ENCODE peak calls at places on chromosomes 12 and 14, in ten cellular contexts. One of them, this sample, is unnamed. For H3K4me1, the result is how much of the 10 kb centered on the place peaks cover.

GRCh38 chr12:105539735-105540134 is 209.2 kb downstream of the C12orf75 start:
- DNase-seq in IMR-90: no peak
- DNase-seq in lower lobe of right lung: no peak
- DNase-seq in GM12878: no peak
- DNase-seq in CD8-positive, alpha-beta memory T cell: no peak
- DNase-seq in fibroblast of lung: peak
- DNase-seq in mesenchymal stem cell: no peak
- DNase-seq in GM23248: no peak
- DNase-seq in upper lobe of right lung: no peak
- DNase-seq in GM23338: no peak
- DNase-seq in this sample: no peak

GRCh38 chr12:46507766-46508165 is 135.2 kb upstream of the SLC38A2 start:
- DNase-seq in IMR-90: no peak
- DNase-seq in lower lobe of right lung: no peak
- DNase-seq in GM12878: no peak
- DNase-seq in CD8-positive, alpha-beta memory T cell: no peak
- DNase-seq in fibroblast of lung: no peak
- DNase-seq in mesenchymal stem cell: no peak
- DNase-seq in GM23248: peak
- DNase-seq in upper lobe of right lung: no peak
- DNase-seq in GM23338: no peak
- DNase-seq in this sample: no peak

GRCh38 chr12:112971248-112971647 is 7.1 kb upstream of the OAS2 start:
- DNase-seq in IMR-90: peak
- DNase-seq in lower lobe of right lung: no peak
- DNase-seq in GM12878: no peak
- DNase-seq in CD8-positive, alpha-beta memory T cell: no peak
- DNase-seq in fibroblast of lung: peak
- DNase-seq in mesenchymal stem cell: no peak
- DNase-seq in GM23248: no peak
- DNase-seq in upper lobe of right lung: no peak
- DNase-seq in GM23338: no peak
- DNase-seq in this sample: no peak

GRCh38 chr12:90020436-90020835 is 311.8 kb upstream of the ATP2B1 start:
- DNase-seq in IMR-90: no peak
- DNase-seq in lower lobe of right lung: no peak
- DNase-seq in GM12878: no peak
- DNase-seq in CD8-positive, alpha-beta memory T cell: no peak
- DNase-seq in fibroblast of lung: no peak
- DNase-seq in mesenchymal stem cell: no peak
- DNase-seq in GM23248: no peak
- DNase-seq in upper lobe of right lung: no peak
- DNase-seq in GM23338: no peak
- DNase-seq in this sample: no peak

GRCh38 chr12:113888435-113888834 is 77.7 kb downstream of the RBM19 start:
- DNase-seq in IMR-90: no peak
- DNase-seq in lower lobe of right lung: no peak
- DNase-seq in GM12878: no peak
- DNase-seq in CD8-positive, alpha-beta memory T cell: no peak
- DNase-seq in fibroblast of lung: no peak
- DNase-seq in mesenchymal stem cell: no peak
- DNase-seq in GM23248: no peak
- DNase-seq in upper lobe of right lung: no peak
- DNase-seq in GM23338: no peak
- DNase-seq in this sample: no peak

GRCh38 chr14:51883232-51883631 is 22.8 kb downstream of the GNG2 start:
- DNase-seq in IMR-90: no peak
- DNase-seq in lower lobe of right lung: no peak
- DNase-seq in GM12878: no peak
- DNase-seq in CD8-positive, alpha-beta memory T cell: no peak
- DNase-seq in fibroblast of lung: no peak
- DNase-seq in mesenchymal stem cell: no peak
- DNase-seq in GM23248: no peak
- DNase-seq in upper lobe of right lung: no peak
- DNase-seq in GM23338: no peak
- DNase-seq in this sample: no peak

GRCh38 chr14:50222061-50222613 is 9.2 kb downstream of the SOS2 start:
- DNase-seq in IMR-90: peak
- DNase-seq in lower lobe of right lung: no peak
- DNase-seq in GM12878: no peak
- DNase-seq in CD8-positive, alpha-beta memory T cell: no peak
- DNase-seq in fibroblast of lung: peak
- DNase-seq in mesenchymal stem cell: no peak
- DNase-seq in GM23248: peak
- DNase-seq in upper lobe of right lung: no peak
- DNase-seq in GM23338: no peak
- DNase-seq in this sample: no peak

GRCh38 chr12:84814664-84815245 is 97.8 kb downstream of the SLC6A15 start:
- DNase-seq in IMR-90: peak
- DNase-seq in lower lobe of right lung: no peak
- DNase-seq in GM12878: no peak
- DNase-seq in CD8-positive, alpha-beta memory T cell: no peak
- DNase-seq in fibroblast of lung: peak
- DNase-seq in mesenchymal stem cell: no peak
- DNase-seq in GM23248: peak
- DNase-seq in upper lobe of right lung: no peak
- DNase-seq in GM23338: no peak
- DNase-seq in this sample: no peak

GRCh38 chr12:13390381-13390856 is 193.9 kb downstream of the EMP1 start:
- DNase-seq in IMR-90: peak
- DNase-seq in lower lobe of right lung: peak
- DNase-seq in GM12878: no peak
- DNase-seq in CD8-positive, alpha-beta memory T cell: no peak
- DNase-seq in fibroblast of lung: peak
- DNase-seq in mesenchymal stem cell: no peak
- DNase-seq in GM23248: peak
- DNase-seq in upper lobe of right lung: peak
- DNase-seq in GM23338: no peak
- DNase-seq in this sample: no peak

GRCh38 chr12:89306827-89307498 is 45.3 kb downstream of the DUSP6 start:
- DNase-seq in IMR-90: no peak
- DNase-seq in lower lobe of right lung: no peak
- DNase-seq in GM12878: no peak
- DNase-seq in CD8-positive, alpha-beta memory T cell: no peak
- DNase-seq in fibroblast of lung: no peak
- DNase-seq in mesenchymal stem cell: no peak
- DNase-seq in GM23248: no peak
- DNase-seq in upper lobe of right lung: no peak
- DNase-seq in GM23338: no peak
- DNase-seq in this sample: no peak

GRCh38 chr12:57935839-57936512 is 5.4 kb upstream of the ATP23 start:
- DNase-seq in IMR-90: peak
- DNase-seq in lower lobe of right lung: peak
- DNase-seq in GM12878: peak
- DNase-seq in CD8-positive, alpha-beta memory T cell: peak
- DNase-seq in fibroblast of lung: peak
- DNase-seq in mesenchymal stem cell: peak
- DNase-seq in GM23248: peak
- DNase-seq in upper lobe of right lung: peak
- DNase-seq in GM23338: peak
- DNase-seq in this sample: peak

GRCh38 chr12:86712425-86712843 is 456.2 kb upstream of the MGAT4C start:
- DNase-seq in IMR-90: peak
- DNase-seq in lower lobe of right lung: no peak
- DNase-seq in GM12878: no peak
- DNase-seq in CD8-positive, alpha-beta memory T cell: no peak
- DNase-seq in fibroblast of lung: peak
- DNase-seq in mesenchymal stem cell: peak
- DNase-seq in GM23248: peak
- DNase-seq in upper lobe of right lung: no peak
- DNase-seq in GM23338: no peak
- DNase-seq in this sample: no peak

GRCh38 chr14:61337893-61338292 is 16.5 kb downstream of the PRKCH start:
- DNase-seq in IMR-90: no peak
- DNase-seq in lower lobe of right lung: no peak
- DNase-seq in GM12878: no peak
- DNase-seq in CD8-positive, alpha-beta memory T cell: peak
- DNase-seq in fibroblast of lung: no peak
- DNase-seq in mesenchymal stem cell: no peak
- DNase-seq in GM23248: no peak
- DNase-seq in upper lobe of right lung: no peak
- DNase-seq in GM23338: no peak
- DNase-seq in this sample: peak

GRCh38 chr14:54691525-54692260 is 124.8 kb downstream of the SAMD4A start:
- DNase-seq in IMR-90: peak
- DNase-seq in lower lobe of right lung: peak
- DNase-seq in GM12878: no peak
- DNase-seq in CD8-positive, alpha-beta memory T cell: peak
- DNase-seq in fibroblast of lung: peak
- DNase-seq in mesenchymal stem cell: peak
- DNase-seq in GM23248: peak
- DNase-seq in upper lobe of right lung: peak
- DNase-seq in GM23338: peak
- DNase-seq in this sample: peak

GRCh38 chr14:20799955-20800544 is 2.6 kb downstream of the RNASE1 start:
- DNase-seq in IMR-90: no peak
- DNase-seq in lower lobe of right lung: peak
- DNase-seq in GM12878: no peak
- DNase-seq in CD8-positive, alpha-beta memory T cell: no peak
- DNase-seq in fibroblast of lung: no peak
- DNase-seq in mesenchymal stem cell: no peak
- DNase-seq in GM23248: no peak
- DNase-seq in upper lobe of right lung: peak
- DNase-seq in GM23338: peak
- DNase-seq in this sample: no peak

GRCh38 chr12:50625029-50625875 is 120.5 kb downstream of the DIP2B start:
- DNase-seq in IMR-90: no peak
- DNase-seq in lower lobe of right lung: no peak
- DNase-seq in GM12878: no peak
- DNase-seq in CD8-positive, alpha-beta memory T cell: no peak
- DNase-seq in fibroblast of lung: peak
- DNase-seq in mesenchymal stem cell: no peak
- DNase-seq in GM23248: no peak
- DNase-seq in upper lobe of right lung: no peak
- DNase-seq in GM23338: peak
- DNase-seq in this sample: peak
- H3K4me1 ChIP-seq in IMR-90: under half
- H3K4me1 ChIP-seq in lower lobe of right lung: under half
- H3K4me1 ChIP-seq in GM12878: under half
- H3K4me1 ChIP-seq in CD8-positive, alpha-beta memory T cell: under half
- H3K4me1 ChIP-seq in fibroblast of lung: under half
- H3K4me1 ChIP-seq in mesenchymal stem cell: under half
- H3K4me1 ChIP-seq in GM23248: under half
- H3K4me1 ChIP-seq in upper lobe of right lung: under half
- H3K4me1 ChIP-seq in GM23338: under half
- H3K4me1 ChIP-seq in this sample: under half

GRCh38 chr12:108802666-108803036 is 54.7 kb downstream of the SSH1 start:
- DNase-seq in IMR-90: peak
- DNase-seq in lower lobe of right lung: no peak
- DNase-seq in GM12878: no peak
- DNase-seq in CD8-positive, alpha-beta memory T cell: no peak
- DNase-seq in fibroblast of lung: no peak
- DNase-seq in mesenchymal stem cell: peak
- DNase-seq in GM23248: peak
- DNase-seq in upper lobe of right lung: no peak
- DNase-seq in GM23338: no peak
- DNase-seq in this sample: no peak

GRCh38 chr12:108798551-108799221 is 58.7 kb downstream of the SSH1 start:
- DNase-seq in IMR-90: peak
- DNase-seq in lower lobe of right lung: no peak
- DNase-seq in GM12878: no peak
- DNase-seq in CD8-positive, alpha-beta memory T cell: no peak
- DNase-seq in fibroblast of lung: peak
- DNase-seq in mesenchymal stem cell: peak
- DNase-seq in GM23248: peak
- DNase-seq in upper lobe of right lung: no peak
- DNase-seq in GM23338: no peak
- DNase-seq in this sample: no peak

GRCh38 chr12:108801736-108802665 is 55.4 kb downstream of the SSH1 start:
- DNase-seq in IMR-90: peak
- DNase-seq in lower lobe of right lung: no peak
- DNase-seq in GM12878: no peak
- DNase-seq in CD8-positive, alpha-beta memory T cell: no peak
- DNase-seq in fibroblast of lung: peak
- DNase-seq in mesenchymal stem cell: peak
- DNase-seq in GM23248: peak
- DNase-seq in upper lobe of right lung: no peak
- DNase-seq in GM23338: peak
- DNase-seq in this sample: no peak

GRCh38 chr12:108799528-108800243 is 57.7 kb downstream of the SSH1 start:
- DNase-seq in IMR-90: no peak
- DNase-seq in lower lobe of right lung: no peak
- DNase-seq in GM12878: no peak
- DNase-seq in CD8-positive, alpha-beta memory T cell: no peak
- DNase-seq in fibroblast of lung: no peak
- DNase-seq in mesenchymal stem cell: no peak
- DNase-seq in GM23248: peak
- DNase-seq in upper lobe of right lung: no peak
- DNase-seq in GM23338: no peak
- DNase-seq in this sample: no peak

DNA sequence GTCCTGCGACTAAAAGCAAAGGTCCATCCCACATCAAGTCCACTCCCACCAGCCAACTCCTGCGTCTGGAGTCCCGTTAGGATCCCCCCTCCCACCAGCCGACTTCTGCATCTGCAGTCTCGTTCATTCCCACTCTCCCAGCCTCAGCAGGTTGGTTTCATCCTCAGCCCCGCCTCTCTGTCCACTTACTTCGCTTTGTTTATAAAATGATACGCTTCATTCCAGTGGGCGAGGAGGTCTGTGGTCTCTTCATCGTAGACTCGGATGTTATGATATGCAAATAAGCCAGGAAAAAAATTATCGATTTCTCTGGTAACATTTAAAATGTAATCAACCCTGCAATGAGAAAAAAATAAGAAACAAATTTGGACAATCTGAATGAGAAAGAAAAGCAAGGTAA is 56.8 kb downstream of the SSH1 start:
- DNase-seq in IMR-90: peak
- DNase-seq in lower lobe of right lung: no peak
- DNase-seq in GM12878: no peak
- DNase-seq in CD8-positive, alpha-beta memory T cell: no peak
- DNase-seq in fibroblast of lung: peak
- DNase-seq in mesenchymal stem cell: peak
- DNase-seq in GM23248: peak
- DNase-seq in upper lobe of right lung: no peak
- DNase-seq in GM23338: no peak
- DNase-seq in this sample: no peak
- H3K4me3 ChIP-seq in IMR-90: no peak
- H3K4me3 ChIP-seq in lower lobe of right lung: no peak
- H3K4me3 ChIP-seq in GM12878: no peak
- H3K4me3 ChIP-seq in CD8-positive, alpha-beta memory T cell: no peak
- H3K4me3 ChIP-seq in fibroblast of lung: no peak
- H3K4me3 ChIP-seq in mesenchymal stem cell: no peak
- H3K4me3 ChIP-seq in GM23248: no peak
- H3K4me3 ChIP-seq in upper lobe of right lung: no peak
- H3K4me3 ChIP-seq in GM23338: no peak
- H3K4me3 ChIP-seq in this sample: no peak

GRCh38 chr12:6200266-6201198 is at the start of gene CD9:
- DNase-seq in IMR-90: no peak
- DNase-seq in lower lobe of right lung: peak
- DNase-seq in GM12878: no peak
- DNase-seq in CD8-positive, alpha-beta memory T cell: no peak
- DNase-seq in fibroblast of lung: no peak
- DNase-seq in mesenchymal stem cell: peak
- DNase-seq in GM23248: peak
- DNase-seq in upper lobe of right lung: peak
- DNase-seq in GM23338: peak
- DNase-seq in this sample: peak
- H3K4me1 ChIP-seq in IMR-90: under half
- H3K4me1 ChIP-seq in lower lobe of right lung: half or more
- H3K4me1 ChIP-seq in GM12878: under half
- H3K4me1 ChIP-seq in CD8-positive, alpha-beta memory T cell: under half
- H3K4me1 ChIP-seq in fibroblast of lung: under half
- H3K4me1 ChIP-seq in mesenchymal stem cell: under half
- H3K4me1 ChIP-seq in GM23248: under half
- H3K4me1 ChIP-seq in upper lobe of right lung: half or more
- H3K4me1 ChIP-seq in GM23338: half or more
- H3K4me1 ChIP-seq in this sample: under half

GRCh38 chr12:51814311-51815088 is 34.0 kb downstream of the FIGNL2 start:
- DNase-seq in IMR-90: peak
- DNase-seq in lower lobe of right lung: peak
- DNase-seq in GM12878: no peak
- DNase-seq in CD8-positive, alpha-beta memory T cell: peak
- DNase-seq in fibroblast of lung: peak
- DNase-seq in mesenchymal stem cell: peak
- DNase-seq in GM23248: peak
- DNase-seq in upper lobe of right lung: peak
- DNase-seq in GM23338: peak
- DNase-seq in this sample: peak
- H3K4me3 ChIP-seq in IMR-90: peak
- H3K4me3 ChIP-seq in lower lobe of right lung: peak
- H3K4me3 ChIP-seq in GM12878: no peak
- H3K4me3 ChIP-seq in CD8-positive, alpha-beta memory T cell: peak
- H3K4me3 ChIP-seq in fibroblast of lung: peak
- H3K4me3 ChIP-seq in mesenchymal stem cell: peak
- H3K4me3 ChIP-seq in GM23248: peak
- H3K4me3 ChIP-seq in upper lobe of right lung: peak
- H3K4me3 ChIP-seq in GM23338: peak
- H3K4me3 ChIP-seq in this sample: no peak